ENCODE peak calls at places on chromosomes 2 and 18, in nine cellular contexts. One of them, this sample, is unnamed.

GRCh38 chr2:42124051-42124813 is 44.9 kb upstream of the EML4 start:
- DNase-seq in HT-29: no peak
- DNase-seq in smooth muscle cell of the brain vasculature: no peak
- DNase-seq in dermis microvascular lymphatic vessel endothelial cell: no peak
- DNase-seq in NCI-H1092: no peak
- DNase-seq in MCF 10A: no peak
- DNase-seq in left ventricle myocardium inferior: no peak
- DNase-seq in WTC11: no peak
- DNase-seq in kidney: no peak
- DNase-seq in this sample: no peak

GRCh38 chr2:223549215-223549614 is 52.9 kb downstream of the SCG2 start:
- DNase-seq in HT-29: peak
- DNase-seq in smooth muscle cell of the brain vasculature: peak
- DNase-seq in dermis microvascular lymphatic vessel endothelial cell: peak
- DNase-seq in NCI-H1092: peak
- DNase-seq in MCF 10A: peak
- DNase-seq in left ventricle myocardium inferior: no peak
- DNase-seq in WTC11: no peak
- DNase-seq in kidney: no peak
- DNase-seq in this sample: peak

GRCh38 chr2:223197046-223197445 is 145.1 kb downstream of the KCNE4 start:
- DNase-seq in HT-29: no peak
- DNase-seq in smooth muscle cell of the brain vasculature: no peak
- DNase-seq in dermis microvascular lymphatic vessel endothelial cell: no peak
- DNase-seq in NCI-H1092: no peak
- DNase-seq in MCF 10A: no peak
- DNase-seq in left ventricle myocardium inferior: no peak
- DNase-seq in WTC11: no peak
- DNase-seq in kidney: no peak
- DNase-seq in this sample: peak

GRCh38 chr2:239820836-239821693 is 204.1 kb downstream of the NDUFA10 start:
- DNase-seq in HT-29: no peak
- DNase-seq in smooth muscle cell of the brain vasculature: no peak
- DNase-seq in dermis microvascular lymphatic vessel endothelial cell: no peak
- DNase-seq in NCI-H1092: no peak
- DNase-seq in MCF 10A: no peak
- DNase-seq in left ventricle myocardium inferior: peak
- DNase-seq in WTC11: no peak
- DNase-seq in kidney: peak
- DNase-seq in this sample: no peak

GRCh38 chr2:173355866-173356508 is 1.3 kb downstream of the CDCA7 start:
- DNase-seq in HT-29: peak
- DNase-seq in smooth muscle cell of the brain vasculature: no peak
- DNase-seq in dermis microvascular lymphatic vessel endothelial cell: no peak
- DNase-seq in NCI-H1092: no peak
- DNase-seq in MCF 10A: peak
- DNase-seq in left ventricle myocardium inferior: no peak
- DNase-seq in WTC11: no peak
- DNase-seq in kidney: no peak
- DNase-seq in this sample: no peak

GRCh38 chr18:23283933-23284430 is 148.7 kb downstream of the CABLES1 start:
- DNase-seq in HT-29: peak
- DNase-seq in smooth muscle cell of the brain vasculature: no peak
- DNase-seq in dermis microvascular lymphatic vessel endothelial cell: no peak
- DNase-seq in NCI-H1092: no peak
- DNase-seq in MCF 10A: peak
- DNase-seq in left ventricle myocardium inferior: no peak
- DNase-seq in WTC11: peak
- DNase-seq in kidney: no peak
- DNase-seq in this sample: peak

GRCh38 chr2:96154506-96155380 is 9.5 kb upstream of the DUSP2 start:
- DNase-seq in HT-29: no peak
- DNase-seq in smooth muscle cell of the brain vasculature: no peak
- DNase-seq in dermis microvascular lymphatic vessel endothelial cell: no peak
- DNase-seq in NCI-H1092: no peak
- DNase-seq in MCF 10A: no peak
- DNase-seq in left ventricle myocardium inferior: no peak
- DNase-seq in WTC11: no peak
- DNase-seq in kidney: no peak
- DNase-seq in this sample: no peak

GRCh38 chr18:58218111-58218510 is 174.1 kb downstream of the NEDD4L start:
- DNase-seq in HT-29: peak
- DNase-seq in smooth muscle cell of the brain vasculature: no peak
- DNase-seq in dermis microvascular lymphatic vessel endothelial cell: no peak
- DNase-seq in NCI-H1092: no peak
- DNase-seq in MCF 10A: peak
- DNase-seq in left ventricle myocardium inferior: no peak
- DNase-seq in WTC11: no peak
- DNase-seq in kidney: no peak
- DNase-seq in this sample: no peak

GRCh38 chr2:144234115-144234772 is 285.7 kb downstream of the ZEB2 start:
- DNase-seq in HT-29: no peak
- DNase-seq in smooth muscle cell of the brain vasculature: no peak
- DNase-seq in dermis microvascular lymphatic vessel endothelial cell: no peak
- DNase-seq in NCI-H1092: no peak
- DNase-seq in MCF 10A: no peak
- DNase-seq in left ventricle myocardium inferior: no peak
- DNase-seq in WTC11: no peak
- DNase-seq in kidney: no peak
- DNase-seq in this sample: no peak

GRCh38 chr2:40344364-40344763 is 107.5 kb downstream of the SLC8A1 start:
- DNase-seq in HT-29: no peak
- DNase-seq in smooth muscle cell of the brain vasculature: no peak
- DNase-seq in dermis microvascular lymphatic vessel endothelial cell: no peak
- DNase-seq in NCI-H1092: no peak
- DNase-seq in MCF 10A: no peak
- DNase-seq in left ventricle myocardium inferior: no peak
- DNase-seq in WTC11: no peak
- DNase-seq in kidney: no peak
- DNase-seq in this sample: no peak

GRCh38 chr2:138777996-138778395 is 2.2 kb downstream of the NXPH2 start:
- DNase-seq in HT-29: no peak
- DNase-seq in smooth muscle cell of the brain vasculature: no peak
- DNase-seq in dermis microvascular lymphatic vessel endothelial cell: no peak
- DNase-seq in NCI-H1092: no peak
- DNase-seq in MCF 10A: no peak
- DNase-seq in left ventricle myocardium inferior: no peak
- DNase-seq in WTC11: peak
- DNase-seq in kidney: no peak
- DNase-seq in this sample: peak

GRCh38 chr2:234765315-234765714 is 186.5 kb upstream of the SH3BP4 start:
- DNase-seq in HT-29: no peak
- DNase-seq in smooth muscle cell of the brain vasculature: no peak
- DNase-seq in dermis microvascular lymphatic vessel endothelial cell: no peak
- DNase-seq in NCI-H1092: no peak
- DNase-seq in MCF 10A: no peak
- DNase-seq in left ventricle myocardium inferior: no peak
- DNase-seq in WTC11: no peak
- DNase-seq in kidney: no peak
- DNase-seq in this sample: no peak

GRCh38 chr18:44411971-44412370 is 268.7 kb upstream of the SETBP1 start:
- DNase-seq in HT-29: no peak
- DNase-seq in smooth muscle cell of the brain vasculature: no peak
- DNase-seq in dermis microvascular lymphatic vessel endothelial cell: no peak
- DNase-seq in NCI-H1092: no peak
- DNase-seq in MCF 10A: peak
- DNase-seq in left ventricle myocardium inferior: no peak
- DNase-seq in WTC11: no peak
- DNase-seq in kidney: no peak
- DNase-seq in this sample: no peak

GRCh38 chr2:30784682-30785081 is 22.6 kb downstream of the CAPN13 start:
- DNase-seq in HT-29: no peak
- DNase-seq in smooth muscle cell of the brain vasculature: no peak
- DNase-seq in dermis microvascular lymphatic vessel endothelial cell: no peak
- DNase-seq in NCI-H1092: no peak
- DNase-seq in MCF 10A: no peak
- DNase-seq in left ventricle myocardium inferior: no peak
- DNase-seq in WTC11: no peak
- DNase-seq in kidney: no peak
- DNase-seq in this sample: no peak

GRCh38 chr18:59609654-59610053 is 87.6 kb downstream of the CCBE1 start:
- DNase-seq in HT-29: no peak
- DNase-seq in smooth muscle cell of the brain vasculature: no peak
- DNase-seq in dermis microvascular lymphatic vessel endothelial cell: no peak
- DNase-seq in NCI-H1092: no peak
- DNase-seq in MCF 10A: no peak
- DNase-seq in left ventricle myocardium inferior: no peak
- DNase-seq in WTC11: no peak
- DNase-seq in kidney: no peak
- DNase-seq in this sample: no peak

GRCh38 chr18:9741821-9742541 is 33.9 kb downstream of the RAB31 start:
- DNase-seq in HT-29: peak
- DNase-seq in smooth muscle cell of the brain vasculature: no peak
- DNase-seq in dermis microvascular lymphatic vessel endothelial cell: peak
- DNase-seq in NCI-H1092: no peak
- DNase-seq in MCF 10A: peak
- DNase-seq in left ventricle myocardium inferior: no peak
- DNase-seq in WTC11: peak
- DNase-seq in kidney: no peak
- DNase-seq in this sample: peak

GRCh38 chr2:70659551-70659950 is 105.9 kb upstream of the TGFA start:
- DNase-seq in HT-29: no peak
- DNase-seq in smooth muscle cell of the brain vasculature: no peak
- DNase-seq in dermis microvascular lymphatic vessel endothelial cell: no peak
- DNase-seq in NCI-H1092: no peak
- DNase-seq in MCF 10A: no peak
- DNase-seq in left ventricle myocardium inferior: no peak
- DNase-seq in WTC11: no peak
- DNase-seq in kidney: no peak
- DNase-seq in this sample: no peak

GRCh38 chr18:79488311-79489047 is 92.7 kb downstream of the NFATC1 start:
- DNase-seq in HT-29: no peak
- DNase-seq in smooth muscle cell of the brain vasculature: no peak
- DNase-seq in dermis microvascular lymphatic vessel endothelial cell: no peak
- DNase-seq in NCI-H1092: no peak
- DNase-seq in MCF 10A: no peak
- DNase-seq in left ventricle myocardium inferior: peak
- DNase-seq in WTC11: no peak
- DNase-seq in kidney: peak
- DNase-seq in this sample: peak

GRCh38 chr2:145595296-145595695 is 1075.4 kb upstream of the ZEB2 start:
- DNase-seq in HT-29: no peak
- DNase-seq in smooth muscle cell of the brain vasculature: no peak
- DNase-seq in dermis microvascular lymphatic vessel endothelial cell: no peak
- DNase-seq in NCI-H1092: no peak
- DNase-seq in MCF 10A: peak
- DNase-seq in left ventricle myocardium inferior: no peak
- DNase-seq in WTC11: no peak
- DNase-seq in kidney: no peak
- DNase-seq in this sample: no peak

GRCh38 chr2:160510617-160511016 is 17.0 kb upstream of the RBMS1 start:
- DNase-seq in HT-29: no peak
- DNase-seq in smooth muscle cell of the brain vasculature: no peak
- DNase-seq in dermis microvascular lymphatic vessel endothelial cell: no peak
- DNase-seq in NCI-H1092: no peak
- DNase-seq in MCF 10A: no peak
- DNase-seq in left ventricle myocardium inferior: no peak
- DNase-seq in WTC11: no peak
- DNase-seq in kidney: no peak
- DNase-seq in this sample: peak

GRCh38 chr2:180040146-180040925 is 33.2 kb upstream of the CWC22 start:
- DNase-seq in HT-29: no peak
- DNase-seq in smooth muscle cell of the brain vasculature: peak
- DNase-seq in dermis microvascular lymphatic vessel endothelial cell: no peak
- DNase-seq in NCI-H1092: no peak
- DNase-seq in MCF 10A: peak
- DNase-seq in left ventricle myocardium inferior: no peak
- DNase-seq in WTC11: no peak
- DNase-seq in kidney: no peak
- DNase-seq in this sample: no peak